ENCODE peak calls at places on chromosomes 7 and 10, in six cellular contexts. N is bronchial epithelial cell, J is GM12865, H is prostate gland, R is astrocyte of the spinal cord, V is AG10803. P is an unnamed sample.

GRCh38 chr7:17773289-17773626 is 167.0 kb downstream of the SNX13 start:
- DNase-seq in J (no peak), R (peak), V (peak), N (peak), H (no peak), P (peak)

GRCh38 chr10:109855746-109856145 is 67.6 kb downstream of the XPNPEP1 start:
- DNase-seq in V (no peak), J (no peak), N (no peak), H (no peak), R (no peak), P (no peak)

GRCh38 chr10:74490551-74490950 is 335.8 kb upstream of the KAT6B start:
- DNase-seq in J (no peak), N (no peak), R (no peak), V (no peak), H (no peak), P (no peak)

GRCh38 chr7:157548691-157549265 is 212.0 kb downstream of the DNAJB6 start:
- DNase-seq in J (no peak), N (no peak), V (no peak), H (no peak), R (no peak), P (no peak)

GRCh38 chr10:15704581-15704968 is 15.1 kb downstream of the ITGA8 start:
- DNase-seq in V (peak), J (no peak), H (no peak), R (peak), N (no peak), P (no peak)

GRCh38 chr7:101936612-101937231 is 119.3 kb downstream of the CUX1 start:
- DNase-seq in R (peak), H (peak), J (no peak), V (peak), N (no peak), P (no peak)

GRCh38 chr10:99540673-99541531 is 8.2 kb downstream of the NKX2-3 start:
- DNase-seq in J (no peak), N (no peak), R (no peak), H (no peak), V (no peak), P (no peak)

GRCh38 chr10:95388539-95388938 is 97.7 kb upstream of the PDLIM1 start:
- DNase-seq in H (peak), N (no peak), V (no peak), J (no peak), R (peak), P (no peak)

GRCh38 chr7:43655584-43655983 is 72.7 kb downstream of the STK17A start:
- DNase-seq in J (no peak), H (no peak), N (no peak), V (no peak), R (no peak), P (no peak)

GRCh38 chr10:21505711-21506278 is 19.7 kb downstream of the SKIDA1 start:
- DNase-seq in R (no peak), H (no peak), J (no peak), N (no peak), V (no peak), P (no peak)

GRCh38 chr10:43199088-43199683 is 60.9 kb downstream of the CSGALNACT2 start:
- DNase-seq in J (no peak), N (no peak), H (no peak), V (no peak), R (no peak), P (no peak)

GRCh38 chr7:41116817-41117216 is 586.1 kb downstream of the INHBA start:
- DNase-seq in R (peak), H (no peak), V (no peak), N (peak), J (no peak), P (no peak)

GRCh38 chr7:98434087-98434486 is 33.2 kb upstream of the BAIAP2L1 start:
- DNase-seq in V (no peak), H (no peak), N (no peak), R (no peak), J (no peak), P (no peak)

GRCh38 chr7:45578022-45578421 is 3.9 kb downstream of the ADCY1 start:
- DNase-seq in V (no peak), R (no peak), H (no peak), N (no peak), J (no peak), P (no peak)

GRCh38 chr7:75913437-75913836 is 1.5 kb upstream of the POR start:
- DNase-seq in N (no peak), R (no peak), V (no peak), H (no peak), J (no peak), P (no peak)

GRCh38 chr7:22943997-22944396 is 69.9 kb downstream of the HYCC1 start:
- DNase-seq in J (no peak), H (no peak), N (peak), V (peak), R (peak), P (peak)

GRCh38 chr10:34147641-34148040 is 667.5 kb downstream of the PARD3 start:
- DNase-seq in N (no peak), J (no peak), R (no peak), H (no peak), V (no peak), P (no peak)

GRCh38 chr10:17782921-17783665 is 26.1 kb upstream of the MRC1 start:
- DNase-seq in R (peak), N (peak), J (no peak), V (peak), H (no peak), P (peak)

GRCh38 chr7:3067193-3067592 is 23.5 kb upstream of the CARD11 start:
- DNase-seq in H (no peak), N (no peak), V (no peak), R (no peak), J (peak), P (no peak)

GRCh38 chr10:618229-618989 is 71.1 kb downstream of the DIP2C start:
- DNase-seq in N (no peak), H (no peak), J (no peak), V (no peak), R (no peak), P (no peak)

GRCh38 chr7:44277851-44278250 is 47.5 kb downstream of the CAMK2B start:
- DNase-seq in J (no peak), V (peak), H (no peak), R (no peak), N (no peak), P (no peak)

GRCh38 chr7:146090023-146090645 is 26.5 kb upstream of the CNTNAP2 start:
- DNase-seq in R (peak), N (peak), H (no peak), J (peak), V (no peak), P (no peak)

GRCh38 chr7:112547916-112548315 is 67.1 kb downstream of the LSMEM1 start:
- DNase-seq in R (peak), N (peak), H (no peak), V (peak), J (no peak), P (peak)
- H3K4me3 ChIP-seq in R (no peak), N (no peak), H (no peak), V (no peak), J (no peak), P (no peak)

GRCh38 chr10:59905066-59905734 is 1.2 kb downstream of the CCDC6 start:
- DNase-seq in H (peak), J (peak), N (peak), R (no peak), V (no peak), P (no peak)
- H3K4me3 ChIP-seq in H (peak), J (peak), N (peak), R (peak), V (peak), P (peak)

GRCh38 chr7:151824285-151824950 is 52.5 kb downstream of the PRKAG2 start:
- DNase-seq in J (no peak), H (no peak), R (no peak), N (no peak), V (no peak), P (no peak)
- H3K4me3 ChIP-seq in J (no peak), H (no peak), R (no peak), N (no peak), V (no peak), P (no peak)

DNA sequence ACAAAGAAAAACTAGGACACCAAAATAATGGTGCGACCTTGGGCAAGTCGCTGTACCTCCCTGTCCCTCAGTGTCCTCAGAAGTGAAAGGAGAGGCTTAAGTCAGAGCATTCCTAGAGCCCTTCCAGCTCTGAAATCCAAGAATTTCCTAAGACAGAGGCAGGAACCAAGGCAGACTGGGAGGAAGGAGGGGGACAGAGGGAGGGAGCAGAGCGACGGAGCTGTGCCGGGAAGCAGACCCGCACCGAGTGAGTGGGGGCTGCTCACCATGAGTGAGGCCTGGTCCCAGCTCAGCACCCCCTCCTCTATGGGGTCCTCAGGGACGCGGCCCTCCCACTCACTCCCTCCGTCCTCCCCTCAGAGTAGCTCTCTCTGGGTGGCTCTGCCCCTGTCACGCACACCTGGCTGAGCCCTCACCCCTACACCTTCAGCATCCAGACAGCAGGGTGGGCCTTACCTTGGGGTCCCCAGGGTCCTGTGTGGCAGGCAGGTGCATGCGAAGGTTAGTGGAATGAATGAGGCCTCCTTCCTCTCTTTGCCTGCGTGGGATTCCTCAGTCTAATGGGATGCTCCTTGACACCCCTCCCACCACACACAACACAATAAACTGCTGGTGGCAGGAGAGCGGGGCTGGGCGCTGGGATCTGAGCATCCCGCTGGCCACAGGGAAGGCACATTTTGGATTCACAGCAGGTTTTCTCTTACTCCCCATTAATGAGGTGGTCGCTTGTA is 4.6 kb upstream of the SMARCD3 start:
- DNase-seq in V (peak), J (no peak), N (no peak), R (no peak), H (no peak), P (no peak)
- H3K4me3 ChIP-seq in V (peak), J (no peak), N (no peak), R (peak), H (no peak), P (peak)

GRCh38 chr10:62813453-62813852 is 2.7 kb downstream of the EGR2 start:
- DNase-seq in N (no peak), J (no peak), R (no peak), H (no peak), V (no peak), P (no peak)
- H3K4me3 ChIP-seq in N (no peak), J (no peak), R (no peak), H (no peak), V (no peak), P (no peak)

DNA sequence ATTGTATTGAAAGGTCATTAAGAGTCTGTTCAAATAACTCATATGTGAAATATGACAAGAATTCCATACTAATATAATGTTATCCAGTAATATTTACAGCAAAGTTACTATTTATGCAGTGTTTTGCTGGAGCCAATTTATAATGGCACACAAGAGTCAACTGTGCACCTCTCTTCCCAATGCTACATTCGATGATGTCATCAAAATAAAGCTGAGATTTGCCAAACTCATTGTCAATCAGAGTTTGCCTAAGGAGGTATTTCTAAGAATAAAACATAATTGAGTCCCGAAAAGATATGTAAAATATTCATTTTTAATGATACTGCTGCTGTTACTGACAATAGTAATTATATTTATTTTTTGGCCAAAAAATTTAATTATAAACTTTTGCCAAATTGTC is 1297.1 kb upstream of the LRRTM3 start:
- DNase-seq in J (no peak), V (no peak), R (no peak), N (no peak), H (no peak), P (no peak)
- H3K4me3 ChIP-seq in J (no peak), V (no peak), R (no peak), N (no peak), H (no peak), P (no peak)

DNA sequence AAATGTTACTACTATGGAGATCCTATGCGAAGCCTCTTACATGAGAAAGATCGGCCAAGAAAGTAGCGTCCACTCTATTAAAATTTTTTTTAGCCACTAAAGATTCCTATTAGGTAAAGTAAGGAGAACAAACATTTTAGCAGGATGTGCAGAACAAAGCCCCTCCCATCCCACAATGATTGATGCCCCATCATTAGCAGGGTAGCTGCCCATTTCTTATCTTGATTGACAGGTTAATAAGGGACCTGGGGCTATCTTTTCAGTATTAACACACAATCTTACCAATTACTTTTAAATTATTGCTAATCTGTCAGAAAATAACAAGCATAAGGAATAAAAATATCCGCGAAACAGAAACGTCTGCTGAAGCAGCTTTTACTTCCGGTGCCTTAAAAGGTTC is 5.2 kb downstream of the FZD8 start:
- DNase-seq in N (no peak), J (no peak), V (no peak), H (no peak), R (no peak), P (no peak)
- H3K4me3 ChIP-seq in N (no peak), J (no peak), V (no peak), H (no peak), R (peak), P (no peak)

GRCh38 chr10:26507441-26507840 is 69.3 kb downstream of the APBB1IP start:
- DNase-seq in V (peak), H (no peak), N (no peak), R (no peak), J (no peak), P (no peak)

GRCh38 chr10:26508016-26508415 is 69.9 kb downstream of the APBB1IP start:
- DNase-seq in N (no peak), V (peak), H (no peak), R (no peak), J (no peak), P (no peak)

GRCh38 chr10:26505491-26505890 is 67.3 kb downstream of the APBB1IP start:
- DNase-seq in J (no peak), N (no peak), H (no peak), R (no peak), V (no peak), P (no peak)

GRCh38 chr10:26513101-26513500 is 75.0 kb downstream of the APBB1IP start:
- DNase-seq in V (no peak), N (no peak), H (no peak), R (no peak), J (no peak), P (no peak)

GRCh38 chr10:26509311-26509710 is 71.2 kb downstream of the APBB1IP start:
- DNase-seq in R (no peak), J (no peak), V (no peak), N (no peak), H (no peak), P (no peak)
- H3K4me3 ChIP-seq in R (no peak), J (no peak), V (no peak), N (no peak), H (no peak), P (no peak)